ENCODE peak calls at places on chromosomes 13 and 19, in five cellular contexts. One of them, this sample, is unnamed.

GRCh38 chr13:25171517-25172302 is at the start of gene AMER2:
- DNase-seq in central memory CD8-positive, alpha-beta T cell: no peak
- DNase-seq in CD4-positive, CD25-positive, alpha-beta regulatory T cell: no peak
- DNase-seq in T-helper 1 cell: no peak
- DNase-seq in A549: no peak
- DNase-seq in this sample: no peak

GRCh38 chr13:97945792-97946419 is 7.6 kb upstream of the IPO5 start:
- DNase-seq in A549: no peak
- DNase-seq in central memory CD8-positive, alpha-beta T cell: no peak
- DNase-seq in T-helper 1 cell: no peak
- DNase-seq in CD4-positive, CD25-positive, alpha-beta regulatory T cell: no peak
- DNase-seq in this sample: no peak

GRCh38 chr13:108003626-108004025 is 211.7 kb downstream of the LIG4 start:
- DNase-seq in central memory CD8-positive, alpha-beta T cell: no peak
- DNase-seq in A549: no peak
- DNase-seq in CD4-positive, CD25-positive, alpha-beta regulatory T cell: no peak
- DNase-seq in T-helper 1 cell: no peak
- DNase-seq in this sample: no peak

GRCh38 chr13:43830481-43830873 is 43.7 kb upstream of the ENOX1 start:
- DNase-seq in CD4-positive, CD25-positive, alpha-beta regulatory T cell: no peak
- DNase-seq in central memory CD8-positive, alpha-beta T cell: no peak
- DNase-seq in T-helper 1 cell: no peak
- DNase-seq in A549: no peak
- DNase-seq in this sample: no peak

GRCh38 chr19:39434123-39435076 is 1.3 kb downstream of the RPS16 start:
- DNase-seq in A549: no peak
- DNase-seq in central memory CD8-positive, alpha-beta T cell: no peak
- DNase-seq in T-helper 1 cell: no peak
- DNase-seq in CD4-positive, CD25-positive, alpha-beta regulatory T cell: no peak
- DNase-seq in this sample: no peak

GRCh38 chr19:575527-576506 is 3.4 kb downstream of the BSG start:
- DNase-seq in central memory CD8-positive, alpha-beta T cell: no peak
- DNase-seq in T-helper 1 cell: no peak
- DNase-seq in A549: no peak
- DNase-seq in CD4-positive, CD25-positive, alpha-beta regulatory T cell: no peak
- DNase-seq in this sample: peak

GRCh38 chr13:112771877-112772538 is 82.2 kb downstream of the ATP11A start:
- DNase-seq in CD4-positive, CD25-positive, alpha-beta regulatory T cell: no peak
- DNase-seq in A549: no peak
- DNase-seq in central memory CD8-positive, alpha-beta T cell: no peak
- DNase-seq in T-helper 1 cell: no peak
- DNase-seq in this sample: no peak

GRCh38 chr13:24208314-24208713 is 47.8 kb downstream of the SPATA13 start:
- DNase-seq in central memory CD8-positive, alpha-beta T cell: no peak
- DNase-seq in CD4-positive, CD25-positive, alpha-beta regulatory T cell: no peak
- DNase-seq in T-helper 1 cell: no peak
- DNase-seq in A549: peak
- DNase-seq in this sample: no peak

GRCh38 chr19:33558846-33559245 is 37.3 kb upstream of the PEPD start:
- DNase-seq in central memory CD8-positive, alpha-beta T cell: no peak
- DNase-seq in T-helper 1 cell: no peak
- DNase-seq in A549: no peak
- DNase-seq in CD4-positive, CD25-positive, alpha-beta regulatory T cell: no peak
- DNase-seq in this sample: peak

GRCh38 chr19:8158411-8159074 is 9.2 kb upstream of the FBN3 start:
- DNase-seq in T-helper 1 cell: peak
- DNase-seq in A549: peak
- DNase-seq in central memory CD8-positive, alpha-beta T cell: peak
- DNase-seq in CD4-positive, CD25-positive, alpha-beta regulatory T cell: peak
- DNase-seq in this sample: no peak

GRCh38 chr13:112561478-112561877 is 26.5 kb downstream of the TUBGCP3 start:
- DNase-seq in CD4-positive, CD25-positive, alpha-beta regulatory T cell: no peak
- DNase-seq in T-helper 1 cell: no peak
- DNase-seq in A549: no peak
- DNase-seq in central memory CD8-positive, alpha-beta T cell: no peak
- DNase-seq in this sample: no peak

GRCh38 chr13:87274209-87274819 is 396.9 kb upstream of the SLITRK5 start:
- DNase-seq in T-helper 1 cell: no peak
- DNase-seq in A549: no peak
- DNase-seq in central memory CD8-positive, alpha-beta T cell: no peak
- DNase-seq in CD4-positive, CD25-positive, alpha-beta regulatory T cell: no peak
- DNase-seq in this sample: no peak

GRCh38 chr19:48806818-48807589 is 3.8 kb downstream of the BCAT2 start:
- DNase-seq in central memory CD8-positive, alpha-beta T cell: no peak
- DNase-seq in CD4-positive, CD25-positive, alpha-beta regulatory T cell: peak
- DNase-seq in T-helper 1 cell: no peak
- DNase-seq in A549: no peak
- DNase-seq in this sample: no peak

GRCh38 chr13:79782541-79783216 is 301.7 kb downstream of the NDFIP2 start:
- DNase-seq in central memory CD8-positive, alpha-beta T cell: no peak
- DNase-seq in T-helper 1 cell: no peak
- DNase-seq in CD4-positive, CD25-positive, alpha-beta regulatory T cell: no peak
- DNase-seq in A549: no peak
- DNase-seq in this sample: peak

GRCh38 chr13:106446011-106446410 is 89.5 kb downstream of the EFNB2 start:
- DNase-seq in T-helper 1 cell: no peak
- DNase-seq in A549: no peak
- DNase-seq in central memory CD8-positive, alpha-beta T cell: no peak
- DNase-seq in CD4-positive, CD25-positive, alpha-beta regulatory T cell: no peak
- DNase-seq in this sample: no peak

GRCh38 chr13:51397262-51397933 is 55.4 kb downstream of the INTS6 start:
- DNase-seq in T-helper 1 cell: no peak
- DNase-seq in CD4-positive, CD25-positive, alpha-beta regulatory T cell: no peak
- DNase-seq in A549: no peak
- DNase-seq in central memory CD8-positive, alpha-beta T cell: no peak
- DNase-seq in this sample: peak

GRCh38 chr19:22545751-22546150 is 88.4 kb upstream of the ZNF492 start:
- DNase-seq in A549: peak
- DNase-seq in T-helper 1 cell: peak
- DNase-seq in central memory CD8-positive, alpha-beta T cell: no peak
- DNase-seq in CD4-positive, CD25-positive, alpha-beta regulatory T cell: no peak
- DNase-seq in this sample: no peak

GRCh38 chr13:62432906-62433305 is 1017.3 kb upstream of the PCDH20 start:
- DNase-seq in T-helper 1 cell: no peak
- DNase-seq in A549: no peak
- DNase-seq in central memory CD8-positive, alpha-beta T cell: no peak
- DNase-seq in CD4-positive, CD25-positive, alpha-beta regulatory T cell: no peak
- DNase-seq in this sample: no peak

This sample was measured in aorta.